ENCODE peak calls at places on chromosomes 5 and 9, in six cellular contexts. F is fibroblast of pulmonary artery, T is MM.1S, G is neuronal stem cell, I is bronchial epithelial cell, B is hepatocyte. A is an unnamed sample.

GRCh38 chr5:69167488-69167845 is 517 bp downstream of the CCNB1 start:
- DNase-seq in F (peak; percentile 11), T (peak; percentile 18), G (no peak), I (no peak), B (peak; percentile 6), A (no peak)

GRCh38 chr9:6195714-6196360 is 19.8 kb upstream of the IL33 start:
- DNase-seq in F (no peak), T (no peak), G (no peak), I (peak; percentile 86), B (no peak), A (no peak)

GRCh38 chr9:127278372-127278771 is 13.8 kb downstream of the GARNL3 start:
- DNase-seq in F (no peak), T (no peak), G (no peak), I (peak; percentile 93), B (no peak), A (no peak)

GRCh38 chr5:139051392-139051791 is 146.8 kb downstream of the SIL1 start:
- DNase-seq in F (no peak), T (no peak), G (no peak), I (no peak), B (no peak), A (no peak)

GRCh38 chr9:108691614-108692013 is 164.2 kb downstream of the ACTL7B start:
- DNase-seq in F (no peak), T (no peak), G (no peak), I (peak; percentile 93), B (peak; percentile 77), A (no peak)

GRCh38 chr5:127386557-127386956 is 96.0 kb downstream of the MEGF10 start:
- DNase-seq in F (peak; percentile 34), T (no peak), G (no peak), I (peak; percentile 30), B (no peak), A (no peak)

GRCh38 chr5:124234022-124234899 is 512.2 kb downstream of the ZNF608 start:
- DNase-seq in F (peak; percentile 3), T (no peak), G (no peak), I (no peak), B (no peak), A (no peak)

GRCh38 chr5:54651482-54652076 is 134.0 kb downstream of the SNX18 start:
- DNase-seq in F (peak; percentile 81), T (no peak), G (no peak), I (peak; percentile 84), B (peak; percentile 30), A (no peak)

GRCh38 chr5:32323741-32324140 is 11.0 kb upstream of the MTMR12 start:
- DNase-seq in F (no peak), T (no peak), G (no peak), I (no peak), B (no peak), A (no peak)

GRCh38 chr9:125513634-125514413 is 193.2 kb downstream of the MAPKAP1 start:
- DNase-seq in F (peak; percentile 72), T (peak; percentile 88), G (no peak), I (peak; percentile 83), B (peak; percentile 55), A (peak; percentile 34)

GRCh38 chr9:83544002-83544698 is 5.9 kb upstream of the FRMD3 start:
- DNase-seq in F (peak; percentile 88), T (peak; percentile 80), G (no peak), I (peak; percentile 79), B (peak; percentile 80), A (peak; percentile 15)

GRCh38 chr5:133824661-133825254 is 143.7 kb downstream of the C5orf15 start:
- DNase-seq in F (no peak), T (peak; percentile 63), G (no peak), I (no peak), B (no peak), A (no peak)

GRCh38 chr9:132728497-132728896 is 58.2 kb downstream of the GTF3C4 start:
- DNase-seq in F (no peak), T (no peak), G (no peak), I (no peak), B (no peak), A (no peak)
- H3K4me3 ChIP-seq in F (no peak overlapping the region), T (no peak overlapping the region), G (no peak overlapping the region), I (no peak overlapping the region), B (no peak overlapping the region), A (no peak overlapping the region)

GRCh38 chr5:131379723-131380122 is 115.9 kb downstream of the CDC42SE2 start:
- DNase-seq in F (peak; percentile 95), T (peak; percentile 88), G (no peak), I (peak; percentile 81), B (peak; percentile 11), A (peak; percentile 67)
- H3K4me3 ChIP-seq in F (no peak overlapping the region), T (peak overlapping the region; percentile 23), G (no peak overlapping the region), I (no peak overlapping the region), B (no peak overlapping the region), A (peak overlapping the region; percentile 19)

GRCh38 chr5:170483701-170484458 is 19.9 kb upstream of the KCNIP1 start:
- DNase-seq in F (peak; percentile 22), T (no peak), G (no peak), I (peak; percentile 13), B (peak; percentile 60), A (no peak)
- H3K4me3 ChIP-seq in F (no peak overlapping the region), T (no peak overlapping the region), G (no peak overlapping the region), I (no peak overlapping the region), B (no peak overlapping the region), A (no peak overlapping the region)

GRCh38 chr9:113705306-113705937 is 170.7 kb upstream of the ZNF618 start:
- DNase-seq in F (no peak), T (no peak), G (no peak), I (no peak), B (no peak), A (no peak)

GRCh38 chr9:113702423-113702755 is 173.7 kb upstream of the ZNF618 start:
- DNase-seq in F (no peak), T (no peak), G (no peak), I (no peak), B (no peak), A (no peak)

GRCh38 chr9:113708821-113709713 is 167.0 kb upstream of the ZNF618 start:
- DNase-seq in F (no peak), T (no peak), G (no peak), I (no peak), B (no peak), A (no peak)

GRCh38 chr9:113707953-113708695 is 168.0 kb upstream of the ZNF618 start:
- DNase-seq in F (no peak), T (no peak), G (no peak), I (no peak), B (no peak), A (no peak)

DNA sequence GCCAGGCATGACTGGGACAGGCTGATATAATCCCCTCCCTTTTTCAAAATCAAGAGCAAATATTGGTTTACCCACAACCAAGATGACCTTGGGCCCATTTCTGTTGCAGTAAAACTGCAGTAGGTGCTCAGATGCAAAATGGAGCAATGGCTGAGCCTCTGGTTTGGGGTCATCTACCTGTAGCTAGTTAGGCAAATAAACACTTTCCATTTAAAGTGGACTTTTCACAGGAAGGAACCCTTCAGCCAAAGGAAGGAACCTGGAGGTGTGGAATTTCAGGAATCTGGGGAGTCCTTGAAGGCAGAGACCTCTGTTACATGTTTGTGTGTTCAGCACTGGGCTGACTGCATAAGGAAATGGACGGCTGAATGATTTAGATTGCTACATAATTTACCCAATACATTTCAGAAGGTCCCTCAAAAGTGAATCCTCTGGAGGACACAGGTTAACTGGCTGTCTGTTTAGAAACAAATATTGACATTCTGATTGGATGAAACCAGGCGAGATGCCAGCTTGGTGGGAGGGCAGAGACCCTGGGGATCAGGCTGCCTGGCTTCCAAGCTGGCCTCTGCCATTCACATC is 170.1 kb upstream of the ZNF618 start:
- DNase-seq in F (no peak), T (no peak), G (no peak), I (no peak), B (peak; percentile 24), A (no peak)
- H3K4me3 ChIP-seq in F (no peak overlapping the region), T (no peak overlapping the region), G (no peak overlapping the region), I (no peak overlapping the region), B (no peak overlapping the region), A (no peak overlapping the region)

GRCh38 chr5:4785971-4786370 is 354.2 kb upstream of the ADAMTS16 start:
- DNase-seq in F (no peak), T (no peak), G (no peak), I (no peak), B (no peak), A (no peak)
- H3K4me3 ChIP-seq in F (no peak overlapping the region), T (no peak overlapping the region), G (no peak overlapping the region), I (no peak overlapping the region), B (no peak overlapping the region), A (no peak overlapping the region)

GRCh38 chr9:135889564-135890189 is 17.7 kb downstream of the CAMSAP1 start:
- DNase-seq in F (no peak), T (no peak), G (no peak), I (no peak), B (no peak), A (no peak)

GRCh38 chr9:135887021-135887507 is 20.3 kb downstream of the CAMSAP1 start:
- DNase-seq in F (no peak), T (no peak), G (no peak), I (no peak), B (no peak), A (no peak)

GRCh38 chr9:135888766-135889394 is 18.5 kb downstream of the CAMSAP1 start:
- DNase-seq in F (no peak), T (no peak), G (no peak), I (peak; percentile 55), B (no peak), A (no peak)

GRCh38 chr9:135887585-135888050 is 19.7 kb downstream of the CAMSAP1 start:
- DNase-seq in F (no peak), T (no peak), G (no peak), I (no peak), B (no peak), A (peak; percentile 47)

GRCh38 chr9:135888126-135888765 is 19.1 kb downstream of the CAMSAP1 start:
- DNase-seq in F (no peak), T (no peak), G (no peak), I (no peak), B (no peak), A (no peak)
- H3K4me3 ChIP-seq in F (no peak overlapping the region), T (no peak overlapping the region), G (no peak overlapping the region), I (no peak overlapping the region), B (no peak overlapping the region), A (no peak overlapping the region)

DNA sequence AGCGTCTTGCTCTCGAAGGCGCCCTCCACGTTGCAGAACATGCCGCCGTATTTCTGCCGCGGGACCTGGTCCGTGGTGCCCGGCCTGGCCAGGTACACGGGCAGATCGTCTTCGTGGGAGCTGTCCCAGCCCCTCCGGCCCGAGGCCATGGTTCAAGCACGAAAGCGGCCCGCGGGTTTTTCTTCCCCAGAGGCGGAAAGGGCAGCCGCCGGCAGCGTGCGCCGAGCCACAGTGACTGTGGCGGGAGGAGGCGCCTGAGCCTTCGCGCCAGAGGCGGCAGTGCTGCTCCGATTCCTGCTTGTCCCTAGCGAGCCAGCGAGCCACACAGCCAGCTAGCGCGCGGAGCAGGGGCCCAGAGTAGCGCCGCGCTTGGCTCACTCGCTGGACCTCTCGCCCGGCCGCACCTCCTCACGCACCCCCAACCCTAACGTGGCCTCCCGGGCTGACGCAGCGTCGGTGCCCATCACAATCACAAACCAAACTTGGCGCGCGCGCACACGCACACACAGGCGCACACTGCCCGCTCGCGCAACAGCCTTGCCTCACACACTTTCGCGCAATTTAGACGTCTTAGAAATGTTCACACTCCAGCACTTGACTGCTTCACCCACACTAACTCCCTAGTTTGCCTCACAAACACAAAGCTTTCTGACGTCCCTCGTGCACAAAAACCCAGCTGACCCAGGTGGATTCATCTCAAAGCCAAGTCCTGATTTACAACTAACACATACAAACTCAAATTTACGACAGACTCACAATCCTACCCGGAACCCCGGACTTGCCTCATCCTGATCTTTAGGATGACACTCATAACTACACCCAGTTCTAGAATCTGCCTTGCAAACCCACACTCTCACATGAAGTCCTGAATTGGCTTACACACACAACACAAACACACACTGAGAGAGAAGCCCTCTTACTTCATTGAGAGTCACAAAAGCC is at the start of gene DPYSL3:
- DNase-seq in F (peak; percentile 84), T (no peak), G (peak; percentile 68), I (peak; percentile 43), B (peak; percentile 87), A (peak; percentile 54)
- H3K4me3 ChIP-seq in F (peak within 1 kb of the TSS; percentile 84), T (no peak within 1 kb of the TSS), G (peak within 1 kb of the TSS; percentile 89), I (peak within 1 kb of the TSS; percentile 63), B (peak within 1 kb of the TSS; percentile 38), A (no peak within 1 kb of the TSS)

GRCh38 chr5:141615991-141616715 is 2.6 kb downstream of the DIAPH1 start:
- DNase-seq in F (no peak), T (no peak), G (no peak), I (no peak), B (no peak), A (no peak)
- H3K4me3 ChIP-seq in F (no peak overlapping the region), T (no peak overlapping the region), G (no peak overlapping the region), I (no peak overlapping the region), B (no peak overlapping the region), A (peak overlapping the region; percentile 81)